ENCODE peak calls at places on chromosomes 6 and 20, in eight cellular contexts. U, D, H, G, I, J, Z and W are unnamed samples.

GRCh38 chr6:18386302-18386976 is 711 bp upstream of the RNF144B start:
- DNase-seq in U (peak), Z (no peak), G (no peak), I (no peak), H (no peak), J (no peak), D (no peak), W (peak)

GRCh38 chr20:40332167-40332566 is 356.9 kb downstream of the MAFB start:
- DNase-seq in G (no peak), I (no peak), Z (no peak), U (no peak), J (no peak), H (no peak), D (no peak), W (no peak)

GRCh38 chr6:2857580-2858337 is 16.1 kb upstream of the SERPINB1 start:
- DNase-seq in Z (no peak), U (no peak), G (peak), J (peak), H (peak), D (peak), I (no peak), W (peak)

GRCh38 chr6:170223718-170224693 is 66.9 kb downstream of the DLL1 start:
- DNase-seq in H (no peak), D (no peak), G (peak), U (no peak), J (no peak), I (no peak), Z (no peak), W (no peak)

GRCh38 chr6:37283268-37283667 is 25.3 kb upstream of the TMEM217 start:
- DNase-seq in D (no peak), U (no peak), J (no peak), I (no peak), G (no peak), H (no peak), Z (peak), W (no peak)

GRCh38 chr6:61886608-61887259 is 399.3 kb downstream of the KHDRBS2 start:
- DNase-seq in J (peak), U (no peak), D (no peak), G (peak), Z (no peak), H (peak), I (peak), W (peak)

GRCh38 chr6:106560966-106561740 is 68.1 kb downstream of the RTN4IP1 start:
- DNase-seq in J (no peak), U (no peak), D (no peak), I (no peak), G (no peak), Z (peak), H (peak), W (no peak)

GRCh38 chr6:150043501-150044412 is 18.4 kb upstream of the RAET1L start:
- DNase-seq in U (no peak), I (no peak), D (no peak), G (no peak), H (no peak), J (no peak), Z (no peak), W (no peak)

GRCh38 chr20:50012282-50013263 is 29.8 kb downstream of the SNAI1 start:
- DNase-seq in Z (no peak), D (no peak), J (no peak), G (peak), I (peak), U (no peak), H (peak), W (peak)

GRCh38 chr6:48765352-48765961 is 654.5 kb upstream of the PTCHD4 start:
- DNase-seq in J (peak), D (peak), H (peak), I (peak), U (peak), Z (peak), G (peak), W (peak)

GRCh38 chr6:82144007-82144851 is 103.3 kb downstream of the IBTK start:
- DNase-seq in H (peak), U (peak), D (peak), Z (peak), G (peak), J (peak), I (peak), W (no peak)

GRCh38 chr6:144482142-144482541 is 197.0 kb downstream of the UTRN start:
- DNase-seq in I (peak), G (peak), U (peak), Z (peak), H (peak), D (peak), J (peak), W (peak)

GRCh38 chr20:62898970-62899632 is 27.2 kb downstream of the DIDO1 start:
- DNase-seq in Z (no peak), D (no peak), U (no peak), G (no peak), H (no peak), I (peak), J (no peak), W (no peak)

GRCh38 chr6:44662461-44663121 is 275.1 kb downstream of the CDC5L start:
- DNase-seq in H (no peak), J (no peak), G (no peak), Z (no peak), U (peak), D (no peak), I (no peak), W (peak)

GRCh38 chr6:15817100-15817499 is 154.3 kb upstream of the DTNBP1 start:
- DNase-seq in I (no peak), U (no peak), Z (no peak), H (no peak), G (peak), J (no peak), D (no peak), W (no peak)

GRCh38 chr20:25286917-25287316 is 39.0 kb downstream of the PYGB start:
- DNase-seq in U (no peak), D (no peak), J (no peak), H (no peak), I (no peak), G (no peak), Z (no peak), W (no peak)

GRCh38 chr6:109308018-109308492 is 74.2 kb downstream of the CD164 start:
- DNase-seq in H (peak), D (no peak), J (peak), I (no peak), G (no peak), Z (peak), U (no peak), W (no peak)

GRCh38 chr20:37383229-37383989 is 37.5 kb downstream of the SRC start:
- DNase-seq in D (peak), Z (peak), G (peak), J (peak), I (no peak), H (peak), U (no peak), W (no peak)

GRCh38 chr6:143694560-143694959 is 16.8 kb downstream of the PHACTR2 start:
- DNase-seq in G (no peak), H (no peak), D (no peak), Z (no peak), U (no peak), J (peak), I (no peak), W (no peak)

GRCh38 chr6:149334682-149335160 is 17.2 kb downstream of the TAB2 start:
- DNase-seq in I (no peak), H (peak), D (peak), Z (peak), J (peak), U (no peak), G (no peak), W (no peak)

GRCh38 chr6:12957321-12958051 is 240.9 kb downstream of the PHACTR1 start:
- DNase-seq in J (no peak), G (peak), I (peak), H (peak), Z (peak), D (no peak), U (peak), W (no peak)

GRCh38 chr20:58229198-58229802 is 847 bp upstream of the ANKRD60 start:
- DNase-seq in G (no peak), J (no peak), I (no peak), D (no peak), Z (no peak), U (peak), H (no peak), W (no peak)

GRCh38 chr6:106167105-106167814 is 81.1 kb downstream of the PRDM1 start:
- DNase-seq in G (no peak), H (no peak), D (no peak), U (peak), I (peak), Z (no peak), J (no peak), W (peak)

GRCh38 chr6:21895591-21895990 is 302.0 kb downstream of the SOX4 start:
- DNase-seq in U (no peak), G (no peak), D (no peak), Z (no peak), H (no peak), J (no peak), I (no peak), W (no peak)

GRCh38 chr6:88177961-88178464 is 11.9 kb upstream of the CNR1 start:
- DNase-seq in G (no peak), J (no peak), Z (peak), H (peak), I (no peak), U (no peak), D (no peak), W (peak)

GRCh38 chr20:23231561-23232218 is 118.9 kb upstream of the NXT1 start:
- DNase-seq in Z (peak), I (no peak), D (no peak), U (no peak), G (no peak), H (no peak), J (peak), W (no peak)

GRCh38 chr6:13360671-13361540 is 32.6 kb upstream of the TBC1D7 start:
- DNase-seq in Z (no peak), G (no peak), U (no peak), J (no peak), H (no peak), D (no peak), I (no peak), W (no peak)

GRCh38 chr6:154594474-154595198 is 84.2 kb upstream of the CNKSR3 start:
- DNase-seq in H (no peak), U (no peak), Z (peak), G (no peak), J (no peak), D (no peak), I (no peak), W (no peak)

GRCh38 chr6:36216559-36216958 is 20.0 kb downstream of the BRPF3 start:
- DNase-seq in U (no peak), Z (peak), H (no peak), I (no peak), J (peak), D (no peak), G (no peak), W (no peak)

GRCh38 chr20:32484221-32485125 is 100.7 kb downstream of the NOL4L start:
- DNase-seq in H (peak), D (no peak), I (no peak), J (peak), G (peak), U (peak), Z (peak), W (peak)

GRCh38 chr6:148457137-148457842 is 114.7 kb downstream of the SASH1 start:
- DNase-seq in J (peak), H (no peak), D (no peak), Z (peak), I (no peak), G (no peak), U (no peak), W (no peak)

GRCh38 chr6:99838607-99839006 is 155.4 kb downstream of the MCHR2 start:
- DNase-seq in Z (no peak), D (no peak), U (peak), G (no peak), H (no peak), I (no peak), J (no peak), W (no peak)

DNA sequence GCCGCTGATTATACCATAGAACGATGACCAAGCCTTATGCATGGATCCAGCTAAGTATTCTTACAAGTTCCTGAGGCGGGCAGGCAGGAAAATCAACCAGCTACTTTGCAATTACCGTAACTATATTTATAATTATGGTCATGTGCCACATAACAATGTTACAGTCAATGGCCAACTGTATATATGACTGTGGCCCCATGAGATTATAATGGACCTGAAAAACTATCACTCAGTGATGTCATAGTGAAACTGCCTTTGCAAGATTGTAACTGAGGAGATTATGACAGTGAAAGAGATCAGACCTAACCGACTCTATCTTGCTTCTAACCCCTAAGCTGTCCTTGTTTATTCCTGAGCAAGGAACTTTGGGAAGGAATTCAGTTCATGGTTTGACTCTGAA is 33.0 kb upstream of the FAM135A start:
- DNase-seq in I (no peak), H (no peak), G (no peak), J (no peak), D (no peak), U (no peak), Z (no peak), W (no peak)
- H2AFZ ChIP-seq in I (no peak), H (no peak), G (no peak), J (no peak), D (no peak), U (no peak), Z (no peak), W (no peak)

GRCh38 chr6:122651031-122651430 is 40.8 kb downstream of the PKIB start:
- DNase-seq in H (no peak), J (no peak), G (no peak), I (no peak), Z (no peak), U (no peak), D (no peak), W (no peak)
- TF ChIP-seq EZH2phosphoT487 in H (no peak), J (no peak), G (no peak), I (no peak), Z (no peak), U (no peak), D (no peak), W (no peak)

GRCh38 chr6:118784641-118785164 is 109.2 kb upstream of the ASF1A start:
- DNase-seq in J (peak), Z (no peak), G (peak), I (no peak), U (peak), H (no peak), D (no peak), W (no peak)
- H2AFZ ChIP-seq in J (no peak), Z (no peak), G (no peak), I (no peak), U (no peak), H (no peak), D (no peak), W (no peak)

GRCh38 chr6:163418273-163419029 is 3.9 kb downstream of the QKI start:
- DNase-seq in U (no peak), I (no peak), G (no peak), Z (peak), H (no peak), D (no peak), J (no peak), W (no peak)

GRCh38 chr6:163417595-163417994 is 3.1 kb downstream of the QKI start:
- DNase-seq in D (no peak), U (no peak), I (no peak), J (no peak), Z (peak), H (no peak), G (no peak), W (no peak)

GRCh38 chr6:163419413-163420314 is 5.1 kb downstream of the QKI start:
- DNase-seq in J (peak), U (no peak), H (no peak), I (no peak), D (no peak), G (no peak), Z (peak), W (no peak)

GRCh38 chr6:163422574-163422973 is 8.1 kb downstream of the QKI start:
- DNase-seq in U (peak), D (no peak), H (no peak), J (no peak), I (no peak), G (no peak), Z (no peak), W (no peak)

GRCh38 chr6:163420315-163420667 is 5.8 kb downstream of the QKI start:
- DNase-seq in D (no peak), J (no peak), Z (peak), H (no peak), I (no peak), U (no peak), G (no peak), W (no peak)
- TF ChIP-seq EZH2phosphoT487 in D (no peak), J (no peak), Z (no peak), H (no peak), I (no peak), U (no peak), G (no peak), W (no peak)